ENCODE peak calls at places on chromosomes 16 and 17, in four cellular contexts. One of them, this sample, is unnamed.

GRCh38 chr17:64992325-64992802 is 64.2 kb downstream of the GNA13 start:
- DNase-seq in AG10803: peak
- DNase-seq in fibroblast of mammary gland: peak
- DNase-seq in left lung: no peak
- DNase-seq in this sample: peak

GRCh38 chr17:48997103-48997826 is at the start of gene IGF2BP1:
- DNase-seq in fibroblast of mammary gland: peak
- DNase-seq in left lung: no peak
- DNase-seq in AG10803: peak
- DNase-seq in this sample: peak

GRCh38 chr16:3780570-3780969 is 63.2 kb upstream of the TRAP1 start:
- DNase-seq in fibroblast of mammary gland: peak
- DNase-seq in left lung: no peak
- DNase-seq in AG10803: peak
- DNase-seq in this sample: peak

GRCh38 chr16:9837481-9837880 is 344.7 kb downstream of the GRIN2A start:
- DNase-seq in AG10803: no peak
- DNase-seq in fibroblast of mammary gland: peak
- DNase-seq in left lung: no peak
- DNase-seq in this sample: no peak

GRCh38 chr16:58855291-58855823 is 121.2 kb upstream of the GOT2 start:
- DNase-seq in AG10803: no peak
- DNase-seq in left lung: no peak
- DNase-seq in fibroblast of mammary gland: no peak
- DNase-seq in this sample: no peak

GRCh38 chr17:74354123-74354522 is 7.5 kb downstream of the BTBD17 start:
- DNase-seq in AG10803: no peak
- DNase-seq in fibroblast of mammary gland: peak
- DNase-seq in left lung: no peak
- DNase-seq in this sample: no peak

GRCh38 chr17:354651-355556 is 2.3 kb upstream of the RPH3AL start:
- DNase-seq in AG10803: no peak
- DNase-seq in fibroblast of mammary gland: no peak
- DNase-seq in left lung: no peak
- DNase-seq in this sample: no peak

GRCh38 chr16:15650698-15651161 is 685 bp downstream of the NDE1 start:
- DNase-seq in AG10803: no peak
- DNase-seq in left lung: peak
- DNase-seq in fibroblast of mammary gland: peak
- DNase-seq in this sample: peak

GRCh38 chr16:12142157-12142556 is 165.6 kb downstream of the SNX29 start:
- DNase-seq in left lung: no peak
- DNase-seq in fibroblast of mammary gland: no peak
- DNase-seq in AG10803: no peak
- DNase-seq in this sample: no peak

DNA sequence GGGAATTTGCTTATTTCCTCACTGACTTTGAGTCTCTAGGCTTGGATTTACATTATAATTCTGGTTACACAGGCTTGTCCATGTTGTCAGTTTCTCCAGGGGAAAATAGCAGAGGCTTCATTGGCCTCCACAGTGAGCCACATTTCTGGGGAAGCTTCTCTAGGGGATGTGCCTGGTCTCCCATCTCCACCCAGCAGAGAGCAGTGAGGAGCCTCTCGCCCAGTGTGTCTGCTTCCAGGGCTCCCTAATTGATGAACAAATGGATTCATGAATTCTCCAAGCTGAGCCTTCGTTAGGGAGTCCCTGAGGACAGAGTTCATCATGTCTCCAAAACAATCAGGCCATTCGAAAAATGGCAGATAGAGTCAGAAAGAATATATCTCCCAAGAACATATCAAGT is 162.3 kb upstream of the TOX3 start:
- DNase-seq in AG10803: no peak
- DNase-seq in left lung: no peak
- DNase-seq in fibroblast of mammary gland: no peak
- DNase-seq in this sample: no peak
- TF ChIP-seq CTCF in AG10803: no peak
- TF ChIP-seq CTCF in left lung: no peak
- TF ChIP-seq CTCF in fibroblast of mammary gland: no peak
- TF ChIP-seq CTCF in this sample: no peak

GRCh38 chr17:68511671-68512246 is 471 bp upstream of the PRKAR1A start:
- DNase-seq in AG10803: peak
- DNase-seq in fibroblast of mammary gland: peak
- DNase-seq in left lung: peak
- DNase-seq in this sample: peak
- TF ChIP-seq CTCF in AG10803: no peak
- TF ChIP-seq CTCF in fibroblast of mammary gland: no peak
- TF ChIP-seq CTCF in left lung: no peak
- TF ChIP-seq CTCF in this sample: peak

GRCh38 chr17:42623732-42624596 is 14.5 kb downstream of the TUBG1 start:
- DNase-seq in fibroblast of mammary gland: peak
- DNase-seq in left lung: no peak
- DNase-seq in AG10803: no peak
- DNase-seq in this sample: no peak
- TF ChIP-seq CTCF in fibroblast of mammary gland: peak
- TF ChIP-seq CTCF in left lung: no peak
- TF ChIP-seq CTCF in AG10803: no peak
- TF ChIP-seq CTCF in this sample: no peak

GRCh38 chr17:38761612-38762011 is 9.1 kb downstream of the PSMB3 start:
- DNase-seq in AG10803: peak
- DNase-seq in fibroblast of mammary gland: peak
- DNase-seq in left lung: no peak
- DNase-seq in this sample: peak
- TF ChIP-seq CTCF in AG10803: peak
- TF ChIP-seq CTCF in fibroblast of mammary gland: peak
- TF ChIP-seq CTCF in left lung: no peak
- TF ChIP-seq CTCF in this sample: peak

GRCh38 chr17:28554565-28554964 is 2.1 kb upstream of the UNC119 start:
- DNase-seq in left lung: no peak
- DNase-seq in fibroblast of mammary gland: no peak
- DNase-seq in AG10803: no peak
- DNase-seq in this sample: no peak
- TF ChIP-seq CTCF in left lung: no peak
- TF ChIP-seq CTCF in fibroblast of mammary gland: no peak
- TF ChIP-seq CTCF in AG10803: no peak
- TF ChIP-seq CTCF in this sample: peak

This sample was measured in HFFc6.